ENCODE peak calls at places on chromosomes 12 and 14, in nine cellular contexts. J is stomach, X is cardiac muscle cell, Q is epithelial cell of esophagus, E is neural progenitor cell, I is fibroblast of pulmonary artery, M is cardiac fibroblast, D is brain microvascular endothelial cell, B is NB4. K is an unnamed sample.

GRCh38 chr12:3293013-3293412 is 198.0 kb upstream of the PRMT8 start:
- DNase-seq in Q (no peak), J (no peak), X (no peak), I (no peak), M (no peak), D (no peak), B (no peak), E (no peak), K (no peak)

GRCh38 chr12:57430117-57430930 is 519 bp downstream of the R3HDM2 start:
- DNase-seq in B (no peak), X (peak), M (peak), Q (peak), E (no peak), D (peak), I (peak), J (peak), K (no peak)

GRCh38 chr14:69658664-69659261 is 47.4 kb downstream of the SUSD6 start:
- DNase-seq in M (no peak), X (no peak), B (peak), Q (peak), D (peak), J (no peak), E (no peak), I (peak), K (no peak)

GRCh38 chr14:100221419-100222218 is 17.3 kb upstream of the YY1 start:
- DNase-seq in X (peak), B (peak), M (peak), Q (peak), D (peak), E (peak), I (peak), J (peak), K (peak)

GRCh38 chr14:100780646-100781355 is 45.1 kb upstream of the MEG3 start:
- DNase-seq in D (no peak), X (no peak), B (no peak), E (no peak), M (no peak), J (peak), Q (no peak), I (no peak), K (no peak)

GRCh38 chr14:103932791-103933490 is 4.7 kb downstream of the TDRD9 start:
- DNase-seq in I (no peak), D (no peak), B (peak), X (no peak), Q (peak), E (no peak), M (no peak), J (no peak), K (no peak)

GRCh38 chr14:98711453-98711852 is 560.5 kb downstream of the BCL11B start:
- DNase-seq in D (no peak), J (no peak), Q (peak), I (no peak), B (peak), E (no peak), X (no peak), M (no peak), K (no peak)

GRCh38 chr12:96368233-96368632 is 32.0 kb downstream of the CDK17 start:
- DNase-seq in D (no peak), I (no peak), Q (no peak), E (no peak), B (no peak), M (peak), J (no peak), X (peak), K (no peak)

GRCh38 chr14:62692490-62693106 is 352.7 kb downstream of the KCNH5 start:
- DNase-seq in Q (peak), J (no peak), M (peak), D (no peak), X (no peak), E (no peak), B (no peak), I (peak), K (no peak)

GRCh38 chr12:108649126-108649525 is 15.4 kb upstream of the SELPLG start:
- DNase-seq in D (peak), J (no peak), E (no peak), M (no peak), I (peak), X (no peak), Q (no peak), B (no peak), K (no peak)

GRCh38 chr14:32703246-32703645 is 235.4 kb upstream of the NPAS3 start:
- DNase-seq in J (no peak), I (peak), D (peak), M (peak), X (no peak), E (no peak), B (no peak), Q (no peak), K (no peak)

GRCh38 chr12:79512068-79512467 is 178.7 kb downstream of the PAWR start:
- DNase-seq in Q (no peak), I (no peak), D (no peak), B (peak), M (no peak), E (peak), X (no peak), J (no peak), K (no peak)

DNA sequence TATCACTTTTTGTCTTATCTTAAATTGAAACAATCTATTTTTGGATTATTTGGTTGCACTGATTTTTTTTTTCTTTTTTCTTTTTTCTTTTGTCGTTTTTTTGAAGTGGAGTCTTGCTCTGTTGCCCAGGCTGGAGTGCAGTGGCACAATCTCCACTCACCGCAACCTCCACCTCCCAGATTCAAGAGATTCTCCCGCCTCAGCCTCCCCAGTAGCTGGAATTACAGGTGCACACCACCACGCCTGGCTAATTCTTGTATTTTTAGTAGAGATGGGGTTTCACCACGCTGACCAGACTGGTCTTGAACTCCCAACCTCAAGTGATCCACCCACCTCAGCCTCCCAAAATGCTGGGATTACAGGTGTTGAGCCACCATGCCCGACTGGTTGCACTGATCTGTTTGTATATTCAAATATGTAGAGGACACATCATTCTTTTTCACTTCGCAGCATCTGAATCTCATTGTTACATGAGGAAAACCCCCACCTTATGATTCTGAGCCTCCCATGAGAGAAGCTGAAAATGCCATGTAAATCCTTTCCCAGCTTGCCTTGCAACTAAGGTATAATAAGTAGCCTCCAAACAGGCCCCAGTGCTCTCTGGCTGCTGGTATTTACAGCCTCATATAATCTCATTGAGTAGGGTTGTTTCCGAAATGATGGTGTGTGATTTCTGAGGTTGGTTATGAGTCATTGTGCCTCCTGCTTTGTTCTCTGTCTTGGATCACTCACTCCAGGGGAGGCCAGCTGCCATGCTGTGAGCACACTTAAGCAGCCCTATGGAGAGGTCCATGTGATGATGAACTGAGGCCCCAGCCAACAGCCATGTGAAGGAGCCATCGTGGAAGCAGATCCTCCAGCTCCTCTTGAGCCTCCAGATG is 5.2 kb upstream of the HSP90B1 start:
- DNase-seq in M (peak), X (no peak), D (peak), Q (peak), B (peak), I (peak), J (no peak), E (no peak), K (peak)
- H3K4me3 ChIP-seq in M (no peak), X (no peak), D (no peak), Q (no peak), B (no peak), I (no peak), J (no peak), E (no peak), K (peak)

DNA sequence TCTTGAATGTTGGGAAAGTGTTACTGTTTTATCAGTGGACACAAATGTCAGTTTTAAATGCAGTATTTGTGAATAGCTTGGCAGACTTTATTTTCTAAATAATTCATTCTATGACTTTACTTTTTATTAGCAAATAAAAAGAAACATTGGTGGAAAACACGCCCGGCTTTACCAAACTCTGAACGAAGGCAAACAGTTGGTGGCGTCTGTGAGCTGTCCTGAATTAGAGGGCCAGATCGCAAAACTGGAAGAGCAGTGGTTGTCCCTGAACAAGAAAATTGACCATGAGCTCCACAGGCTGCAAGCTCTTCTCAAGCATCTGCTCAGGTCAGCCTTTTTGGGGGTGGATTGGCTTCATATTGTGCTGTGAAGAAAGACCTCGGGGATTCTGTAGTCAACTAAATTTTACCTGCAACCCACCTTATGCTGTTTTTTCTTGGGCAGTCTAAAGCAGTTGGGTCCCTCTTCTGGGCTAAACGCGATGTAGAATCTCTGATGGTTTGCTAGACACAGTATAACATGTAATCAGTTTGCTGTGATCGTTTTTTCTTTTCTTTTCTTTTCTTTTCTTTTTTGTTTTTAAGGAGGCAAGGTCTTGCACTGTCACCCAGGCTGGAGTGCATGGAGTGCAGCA is 156.4 kb downstream of the ESR2 start:
- DNase-seq in E (peak), B (peak), Q (no peak), M (peak), X (peak), I (peak), J (no peak), D (no peak), K (no peak)
- TF ChIP-seq CTCF in E (peak), B (no peak), Q (no peak), M (peak), X (peak), I (peak), J (no peak), D (peak), K (peak)

DNA sequence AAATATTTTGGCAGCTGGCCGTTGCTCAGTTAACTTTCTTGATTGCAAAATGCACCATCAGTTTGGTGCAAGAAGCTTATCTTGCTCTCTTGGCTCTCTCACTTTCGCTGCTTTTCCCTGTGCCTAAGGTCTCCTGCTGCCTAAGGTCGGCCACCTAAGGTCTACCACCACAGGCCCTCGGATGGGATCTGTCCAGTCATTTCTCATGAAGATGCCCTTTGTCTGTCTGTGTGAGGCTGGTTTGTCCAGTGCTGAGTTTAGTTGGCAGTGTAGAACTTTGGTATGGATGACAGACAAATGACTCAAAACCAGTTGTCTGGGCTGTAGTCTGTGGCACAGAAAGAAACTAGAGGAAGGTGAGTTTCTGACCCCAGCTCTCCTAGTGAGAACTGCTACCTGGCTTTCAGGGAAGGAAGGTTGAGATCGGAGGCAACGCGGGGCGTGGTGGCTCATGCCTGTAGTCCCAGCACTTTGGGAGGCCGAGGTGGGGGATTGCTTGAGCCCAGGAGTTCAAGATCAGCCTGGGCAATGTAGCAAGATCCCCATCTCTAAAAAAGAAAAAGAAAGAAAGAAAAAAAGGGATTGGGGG is 2.6 kb downstream of the MLXIP start:
- DNase-seq in B (peak), M (peak), Q (peak), J (no peak), I (peak), E (no peak), D (no peak), X (no peak), K (no peak)
- H3K4me3 ChIP-seq in B (peak), M (peak), Q (peak), J (peak), I (peak), E (no peak), D (peak), X (no peak), K (peak)

DNA sequence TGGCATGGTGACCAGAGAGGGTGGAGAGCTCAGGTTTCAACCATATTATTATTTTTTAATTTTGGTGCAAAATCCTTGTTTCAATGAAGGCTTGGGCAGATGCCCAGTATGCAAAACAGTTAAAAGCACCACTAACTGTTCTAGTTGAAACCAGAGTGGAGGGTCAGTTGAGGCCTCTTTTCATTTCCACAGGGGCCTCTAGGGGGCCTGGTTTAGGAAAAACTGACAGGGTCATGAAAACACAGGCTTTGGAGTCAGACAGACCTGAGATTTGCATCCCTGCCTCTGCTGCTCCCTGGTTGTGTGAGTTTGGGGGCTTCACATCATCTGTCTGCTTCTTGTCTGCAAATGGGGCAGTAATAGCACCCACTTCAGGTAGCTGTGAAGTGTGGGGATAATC is 3.3 kb upstream of the RPH3A start:
- DNase-seq in I (no peak), M (no peak), J (no peak), Q (no peak), X (no peak), E (peak), D (no peak), B (no peak), K (no peak)
- TF ChIP-seq CTCF in I (no peak), M (no peak), J (no peak), Q (no peak), X (no peak), E (peak), D (peak), B (peak), K (peak)

GRCh38 chr12:70663838-70664237 is 26.6 kb upstream of the PTPRB start:
- DNase-seq in Q (no peak), X (no peak), E (no peak), M (no peak), D (no peak), J (no peak), B (no peak), I (no peak), K (no peak)
- H3K4me3 ChIP-seq in Q (no peak), X (no peak), E (peak), M (no peak), D (no peak), J (no peak), B (no peak), I (no peak), K (no peak)

K was measured in GM12864.